ENCODE peak calls at places on chromosome 10, in four cellular contexts. R is stimulated activated CD8-positive, alpha-beta memory T cell treated with anti-CD3 and anti-CD28 coated beads, Interleukin-7, amount 100 ng/mL, for 1 hour; V is activated naive CD4-positive, alpha-beta T cell treated with anti-CD3 and anti-CD28 coated beads, Interleukin-2, amount 50 U/mL, for 16 hours; D is iris pigment epithelial cell. Z is an unnamed sample.

GRCh38 chr10:84205049-84205852 is 10.9 kb downstream of the CDHR1 start:
- DNase-seq in R (peak; percentile 38), D (peak; percentile 53), V (peak; percentile 66), Z (no peak)

GRCh38 chr10:63700209-63700934 is 179.2 kb downstream of the REEP3 start:
- DNase-seq in D (peak; percentile 99), R (no peak), V (no peak), Z (no peak)

GRCh38 chr10:104109908-104110662 is 11.9 kb upstream of the SFR1 start:
- DNase-seq in R (no peak), V (no peak), D (peak; percentile 89), Z (no peak)

GRCh38 chr10:34333513-34333912 is 481.6 kb downstream of the PARD3 start:
- DNase-seq in V (no peak), R (no peak), D (peak; percentile 70), Z (no peak)

GRCh38 chr10:114626841-114627240 is 31.2 kb downstream of the ABLIM1 start:
- DNase-seq in V (no peak), R (no peak), D (peak; percentile 32), Z (no peak)

GRCh38 chr10:76111404-76111803 is 680.0 kb downstream of the LRMDA start:
- DNase-seq in V (no peak), D (no peak), R (no peak), Z (no peak)

GRCh38 chr10:13759167-13759566 is 172.4 kb downstream of the PRPF18 start:
- DNase-seq in R (no peak), D (no peak), V (no peak), Z (no peak)

GRCh38 chr10:68406111-68406814 is 814 bp downstream of the RUFY2 start:
- DNase-seq in D (peak; percentile 72), R (no peak), V (peak; percentile 41), Z (no peak)

GRCh38 chr10:24201503-24202180 is 7.3 kb upstream of the KIAA1217 start:
- DNase-seq in V (no peak), D (no peak), R (no peak), Z (no peak)

GRCh38 chr10:126082067-126082466 is 185.7 kb downstream of the FANK1 start:
- DNase-seq in V (no peak), R (no peak), D (no peak), Z (no peak)

GRCh38 chr10:12535656-12536055 is 186.3 kb downstream of the CAMK1D start:
- DNase-seq in V (no peak), D (no peak), R (no peak), Z (no peak)

GRCh38 chr10:21317902-21318301 is 207.6 kb downstream of the SKIDA1 start:
- DNase-seq in V (no peak), D (peak; percentile 94), R (no peak), Z (no peak)

GRCh38 chr10:101779544-101780186 is 3.6 kb downstream of the NPM3 start:
- DNase-seq in R (peak; percentile 63), V (peak; percentile 86), D (peak; percentile 54), Z (no peak)